ENCODE peak calls at places on chromosomes 12 and 14, in five cellular contexts. J is stomach, F is astrocyte, X is Peyer's patch, P is fibroblast of lung. K is an unnamed sample. For H3K27me3, the result is how much of the 10 kb centered on the place peaks cover.

GRCh38 chr14:71362920-71363584 is 455.8 kb downstream of the PCNX1 start:
- DNase-seq in J (no peak), F (peak), X (no peak), P (peak), K (peak)

GRCh38 chr14:30906752-30907658 is 32.6 kb downstream of the COCH start:
- DNase-seq in J (no peak), F (no peak), X (no peak), P (no peak), K (no peak)

GRCh38 chr14:91413547-91414474 is 3.8 kb downstream of the CCDC88C start:
- DNase-seq in J (peak), F (no peak), X (peak), P (no peak), K (no peak)

GRCh38 chr14:53151867-53152626 is 1.1 kb downstream of the DDHD1 start:
- DNase-seq in J (peak), F (peak), X (peak), P (peak), K (peak)

GRCh38 chr12:19915392-19916192 is 452.7 kb upstream of the PDE3A start:
- DNase-seq in J (no peak), F (peak), X (no peak), P (peak), K (no peak)

GRCh38 chr14:23286904-23287479 is 1.1 kb upstream of the HOMEZ start:
- DNase-seq in J (no peak), F (no peak), X (no peak), P (no peak), K (no peak)

GRCh38 chr12:88839486-88839885 is 259.2 kb upstream of the KITLG start:
- DNase-seq in J (no peak), F (no peak), X (no peak), P (no peak), K (no peak)

GRCh38 chr14:37819155-37820015 is 224.0 kb downstream of the TTC6 start:
- DNase-seq in J (no peak), F (peak), X (no peak), P (peak), K (peak)

GRCh38 chr12:71157601-71158233 is at the start of gene TSPAN8:
- DNase-seq in J (peak), F (no peak), X (peak), P (no peak), K (no peak)

GRCh38 chr14:39145266-39145966 is 24.7 kb downstream of the TRAPPC6B start:
- DNase-seq in J (no peak), F (no peak), X (no peak), P (no peak), K (no peak)

GRCh38 chr14:99256483-99256874 is 15.5 kb downstream of the BCL11B start:
- DNase-seq in J (no peak), F (no peak), X (no peak), P (no peak), K (no peak)

GRCh38 chr14:49909016-49909415 is 16.1 kb downstream of the ARF6 start:
- DNase-seq in J (no peak), F (no peak), X (no peak), P (no peak), K (no peak)

GRCh38 chr14:71165121-71165574 is 257.9 kb downstream of the PCNX1 start:
- DNase-seq in J (no peak), F (peak), X (peak), P (peak), K (no peak)

GRCh38 chr14:100900837-100901390 is 2.6 kb downstream of the RTL1 start:
- DNase-seq in J (no peak), F (no peak), X (peak), P (peak), K (peak)

GRCh38 chr14:86404425-86404824 is 874.5 kb downstream of the FLRT2 start:
- DNase-seq in J (no peak), F (no peak), X (no peak), P (no peak), K (no peak)
- TF ChIP-seq CTCF in J (no peak), F (no peak), X (no peak), P (no peak), K (no peak)

DNA sequence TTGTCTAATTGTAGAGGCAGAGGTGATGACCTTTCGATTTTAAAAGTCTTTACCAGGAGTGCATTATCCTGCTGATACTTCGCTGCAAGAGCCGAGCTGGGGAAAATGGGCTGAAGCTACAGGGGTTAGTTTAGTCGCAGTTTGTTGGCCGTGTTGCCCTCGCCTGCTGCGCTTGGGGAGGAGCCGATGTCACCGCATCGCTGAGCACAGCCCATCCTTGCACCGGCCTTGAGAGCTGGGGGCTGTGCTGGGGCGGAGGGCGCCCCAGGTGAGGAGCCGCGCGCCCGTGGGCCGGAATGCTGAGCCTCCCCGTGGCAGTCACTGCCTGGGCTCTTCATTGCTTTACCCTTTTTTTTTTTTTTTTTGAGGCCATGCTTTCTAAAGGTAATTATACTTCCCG is 50.0 kb downstream of the ADGRD1 start:
- DNase-seq in J (no peak), F (no peak), X (no peak), P (no peak), K (peak)
- H3K27me3 ChIP-seq in J (under half), F (under half), X (under half), P (under half), K (under half)

GRCh38 chr12:105378821-105379400 is 48.4 kb downstream of the C12orf75 start:
- DNase-seq in J (no peak), F (no peak), X (no peak), P (no peak), K (no peak)
- TF ChIP-seq CTCF in J (no peak), F (peak), X (no peak), P (peak), K (peak)

DNA sequence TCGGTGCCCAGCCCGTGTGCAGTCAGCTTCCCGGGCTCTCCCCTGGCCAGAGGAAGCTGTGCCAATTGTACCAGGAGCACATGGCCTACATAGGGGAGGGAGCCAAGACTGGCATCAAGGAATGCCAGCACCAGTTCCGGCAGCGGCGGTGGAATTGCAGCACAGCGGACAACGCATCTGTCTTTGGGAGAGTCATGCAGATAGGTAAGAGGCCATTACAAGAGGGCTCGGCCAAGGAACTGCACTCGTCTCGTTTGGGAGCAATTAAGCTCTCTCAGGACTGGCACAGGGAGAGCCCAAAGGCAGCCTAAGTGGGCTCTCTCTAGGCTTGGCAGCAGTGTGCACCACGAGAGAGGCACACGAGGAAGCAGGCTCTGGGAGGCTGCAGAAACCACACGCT is 3.7 kb downstream of the WNT5B start:
- DNase-seq in J (no peak), F (no peak), X (no peak), P (no peak), K (peak)
- H3K27me3 ChIP-seq in J (under half), F (under half), X (under half), P (under half), K (under half)

GRCh38 chr12:112788205-112788604 is 3.3 kb upstream of the RPH3A start:
- DNase-seq in J (no peak), F (no peak), X (no peak), P (no peak), K (no peak)
- TF ChIP-seq CTCF in J (no peak), F (no peak), X (no peak), P (no peak), K (no peak)

GRCh38 chr14:36516719-36517241 is 3.3 kb downstream of the NKX2-1 start:
- DNase-seq in J (no peak), F (no peak), X (no peak), P (no peak), K (no peak)

GRCh38 chr14:36518586-36519430 is 1.2 kb downstream of the NKX2-1 start:
- DNase-seq in J (no peak), F (no peak), X (no peak), P (no peak), K (no peak)

GRCh38 chr14:36518031-36518585 is 1.9 kb downstream of the NKX2-1 start:
- DNase-seq in J (no peak), F (no peak), X (no peak), P (no peak), K (no peak)

GRCh38 chr14:36515896-36516718 is 3.9 kb downstream of the NKX2-1 start:
- DNase-seq in J (no peak), F (no peak), X (no peak), P (peak), K (no peak)

GRCh38 chr14:36517242-36518030 is 2.6 kb downstream of the NKX2-1 start:
- DNase-seq in J (no peak), F (no peak), X (no peak), P (no peak), K (no peak)
- H3K27me3 ChIP-seq in J (half or more), F (half or more), X (half or more), P (half or more), K (half or more)

DNA sequence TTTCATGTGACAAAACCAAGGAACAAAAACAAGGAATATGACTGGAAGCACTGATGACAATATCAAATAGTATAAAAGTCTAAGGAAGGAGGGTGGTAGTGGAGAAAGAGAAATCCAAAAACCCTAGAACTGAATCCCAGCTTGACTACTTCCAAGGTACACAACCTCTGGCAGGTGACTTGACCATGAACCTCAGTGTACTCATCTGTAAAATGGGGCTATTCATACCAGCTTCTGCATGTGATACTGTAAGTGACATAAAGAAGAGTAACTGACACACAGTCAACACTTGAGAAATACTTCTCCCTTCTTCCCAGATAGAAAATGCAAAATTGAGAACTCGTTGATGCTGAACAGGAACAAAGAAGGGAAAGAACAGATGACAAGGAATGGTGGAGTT is 10.3 kb upstream of the DPF3 start:
- DNase-seq in J (no peak), F (no peak), X (no peak), P (no peak), K (no peak)
- TF ChIP-seq CTCF in J (no peak), F (no peak), X (no peak), P (no peak), K (no peak)

GRCh38 chr12:66335746-66336145 is 33.5 kb downstream of the HELB start:
- DNase-seq in J (no peak), F (no peak), X (no peak), P (no peak), K (no peak)
- H3K27me3 ChIP-seq in J (under half), F (under half), X (under half), P (under half), K (under half)

GRCh38 chr12:65965358-65965757 is 141.1 kb downstream of the HMGA2 start:
- DNase-seq in J (no peak), F (peak), X (no peak), P (peak), K (peak)

GRCh38 chr12:65960820-65961691 is 136.8 kb downstream of the HMGA2 start:
- DNase-seq in J (no peak), F (peak), X (no peak), P (peak), K (no peak)

GRCh38 chr12:65959452-65959851 is 135.2 kb downstream of the HMGA2 start:
- DNase-seq in J (no peak), F (no peak), X (no peak), P (no peak), K (no peak)

GRCh38 chr12:65961731-65962130 is 137.4 kb downstream of the HMGA2 start:
- DNase-seq in J (no peak), F (no peak), X (no peak), P (no peak), K (no peak)

DNA sequence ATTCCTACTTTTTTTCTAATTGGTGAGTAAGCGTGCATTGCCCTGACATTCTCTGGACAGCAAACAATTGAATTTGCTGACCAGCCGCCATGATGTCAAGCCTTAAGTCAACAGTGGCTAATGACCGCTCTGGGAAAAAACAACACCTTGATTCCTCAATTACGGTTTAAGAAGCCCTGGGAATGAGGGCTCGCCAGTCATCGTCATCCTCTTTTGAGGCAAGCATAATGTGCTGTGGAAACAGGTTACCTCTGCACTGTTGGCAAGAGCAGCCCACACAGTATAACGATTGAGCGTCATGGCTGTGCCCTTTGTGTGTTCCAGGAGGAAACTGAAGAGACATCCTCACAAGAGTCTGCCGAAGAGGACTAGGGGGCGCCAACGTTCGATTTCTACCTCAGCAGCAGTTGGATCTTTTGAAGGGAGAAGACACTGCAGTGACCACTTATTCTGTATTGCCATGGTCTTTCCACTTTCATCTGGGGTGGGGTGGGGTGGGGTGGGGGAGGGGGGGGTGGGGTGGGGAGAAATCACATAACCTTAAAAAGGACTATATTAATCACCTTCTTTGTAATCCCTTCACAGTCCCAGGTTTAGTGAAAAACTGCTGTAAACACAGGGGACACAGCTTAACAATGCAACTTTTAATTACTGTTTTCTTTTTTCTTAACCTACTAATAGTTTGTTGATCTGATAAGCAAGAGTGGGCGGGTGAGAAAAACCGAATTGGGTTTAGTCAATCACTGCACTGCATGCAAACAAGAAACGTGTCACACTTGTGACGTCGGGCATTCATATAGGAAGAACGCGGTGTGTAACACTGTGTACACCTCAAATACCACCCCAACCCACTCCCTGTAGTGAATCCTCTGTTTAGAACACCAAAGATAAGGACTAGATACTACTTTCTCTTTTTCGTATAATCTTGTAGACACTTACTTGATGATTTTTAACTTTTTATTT is 138.9 kb downstream of the HMGA2 start:
- DNase-seq in J (no peak), F (peak), X (peak), P (peak), K (no peak)
- TF ChIP-seq CTCF in J (no peak), F (peak), X (no peak), P (no peak), K (peak)

K was measured in osteoblast.